ENCODE peak calls at places on chromosomes 2 and 18, in nine cellular contexts. R, N, Q, V, G, W, F, H and T are unnamed samples.

GRCh38 chr2:106143495-106144215 is 50.4 kb downstream of the UXS1 start:
- DNase-seq in R (no peak), N (no peak), Q (no peak), V (no peak), G (no peak), W (no peak), F (no peak), H (no peak), T (no peak)

GRCh38 chr2:29655391-29656086 is 265.8 kb downstream of the ALK start:
- DNase-seq in R (no peak), N (no peak), Q (no peak), V (no peak), G (no peak), W (no peak), F (no peak), H (no peak), T (no peak)

GRCh38 chr2:212289301-212289700 is 249.3 kb downstream of the ERBB4 start:
- DNase-seq in R (no peak), N (no peak), Q (no peak), V (no peak), G (no peak), W (no peak), F (no peak), H (no peak), T (no peak)

GRCh38 chr2:23446916-23447315 is 61.9 kb downstream of the KLHL29 start:
- DNase-seq in R (no peak), N (no peak), Q (no peak), V (no peak), G (peak), W (no peak), F (no peak), H (no peak), T (no peak)

GRCh38 chr2:30315391-30316055 is 84.2 kb downstream of the LBH start:
- DNase-seq in R (no peak), N (no peak), Q (no peak), V (no peak), G (no peak), W (no peak), F (no peak), H (no peak), T (no peak)

GRCh38 chr2:151343073-151343472 is 14.3 kb upstream of the TNFAIP6 start:
- DNase-seq in R (no peak), N (no peak), Q (no peak), V (no peak), G (no peak), W (no peak), F (no peak), H (no peak), T (no peak)

GRCh38 chr2:26438926-26439325 is 37.2 kb downstream of the DRC1 start:
- DNase-seq in R (no peak), N (no peak), Q (no peak), V (no peak), G (no peak), W (no peak), F (no peak), H (no peak), T (no peak)

GRCh38 chr2:215613265-215613664 is 177.4 kb upstream of the FN1 start:
- DNase-seq in R (no peak), N (no peak), Q (no peak), V (no peak), G (no peak), W (no peak), F (no peak), H (no peak), T (no peak)

GRCh38 chr18:22434973-22435608 is 17.4 kb upstream of the CTAGE1 start:
- DNase-seq in R (no peak), N (no peak), Q (no peak), V (no peak), G (no peak), W (no peak), F (peak), H (no peak), T (no peak)

GRCh38 chr18:69718912-69719547 is 228.6 kb downstream of the CD226 start:
- DNase-seq in R (no peak), N (no peak), Q (no peak), V (no peak), G (no peak), W (no peak), F (no peak), H (no peak), T (no peak)

GRCh38 chr2:191699341-191699945 is 21.5 kb downstream of the NABP1 start:
- DNase-seq in R (no peak), N (no peak), Q (no peak), V (no peak), G (no peak), W (no peak), F (no peak), H (no peak), T (no peak)

GRCh38 chr2:239149501-239149900 is 251.3 kb downstream of the HDAC4 start:
- DNase-seq in R (peak), N (no peak), Q (no peak), V (no peak), G (peak), W (no peak), F (no peak), H (peak), T (no peak)

GRCh38 chr2:168910330-168910729 is 9.2 kb downstream of the G6PC2 start:
- DNase-seq in R (no peak), N (no peak), Q (no peak), V (no peak), G (no peak), W (no peak), F (no peak), H (no peak), T (no peak)

GRCh38 chr2:128633501-128633900 is 314.8 kb upstream of the HS6ST1 start:
- DNase-seq in R (no peak), N (no peak), Q (no peak), V (no peak), G (no peak), W (no peak), F (no peak), H (no peak), T (no peak)

GRCh38 chr2:48979691-48980090 is 174.6 kb downstream of the FSHR start:
- DNase-seq in R (no peak), N (no peak), Q (no peak), V (no peak), G (no peak), W (no peak), F (no peak), H (no peak), T (no peak)

GRCh38 chr2:116949249-116949648 is 865.2 kb upstream of the DDX18 start:
- DNase-seq in R (no peak), N (no peak), Q (no peak), V (no peak), G (no peak), W (no peak), F (no peak), H (no peak), T (no peak)

GRCh38 chr2:18814387-18814786 is 225.0 kb upstream of the NT5C1B start:
- DNase-seq in R (no peak), N (no peak), Q (no peak), V (no peak), G (no peak), W (no peak), F (no peak), H (no peak), T (no peak)

GRCh38 chr2:223692227-223692947 is 90.2 kb upstream of the SCG2 start:
- DNase-seq in R (no peak), N (peak), Q (peak), V (no peak), G (peak), W (peak), F (no peak), H (no peak), T (no peak)

GRCh38 chr18:36672437-36673344 is 156.1 kb downstream of the TPGS2 start:
- DNase-seq in R (peak), N (peak), Q (no peak), V (no peak), G (peak), W (no peak), F (no peak), H (no peak), T (no peak)

GRCh38 chr2:65354773-65355172 is 77.6 kb downstream of the SPRED2 start:
- DNase-seq in R (no peak), N (no peak), Q (no peak), V (no peak), G (no peak), W (no peak), F (peak), H (no peak), T (no peak)

GRCh38 chr18:63237911-63238710 is 81.5 kb downstream of the BCL2 start:
- DNase-seq in R (peak), N (peak), Q (no peak), V (no peak), G (no peak), W (peak), F (peak), H (no peak), T (no peak)

GRCh38 chr2:129777146-129777545 is 202.3 kb upstream of the RAB6C start:
- DNase-seq in R (no peak), N (no peak), Q (no peak), V (no peak), G (no peak), W (no peak), F (no peak), H (no peak), T (no peak)

GRCh38 chr18:22063077-22063476 is 106.3 kb upstream of the GATA6 start:
- DNase-seq in R (no peak), N (no peak), Q (no peak), V (no peak), G (no peak), W (no peak), F (no peak), H (no peak), T (no peak)

GRCh38 chr2:108316194-108316880 is 27.6 kb downstream of the SULT1C2 start:
- DNase-seq in R (no peak), N (no peak), Q (no peak), V (no peak), G (no peak), W (no peak), F (no peak), H (no peak), T (no peak)

GRCh38 chr2:6780765-6781274 is 84.9 kb downstream of the CMPK2 start:
- DNase-seq in R (peak), N (peak), Q (no peak), V (no peak), G (peak), W (no peak), F (no peak), H (no peak), T (no peak)

GRCh38 chr18:57210101-57210661 is 63.3 kb downstream of the BOD1L2 start:
- DNase-seq in R (no peak), N (peak), Q (peak), V (no peak), G (peak), W (peak), F (peak), H (no peak), T (no peak)

DNA sequence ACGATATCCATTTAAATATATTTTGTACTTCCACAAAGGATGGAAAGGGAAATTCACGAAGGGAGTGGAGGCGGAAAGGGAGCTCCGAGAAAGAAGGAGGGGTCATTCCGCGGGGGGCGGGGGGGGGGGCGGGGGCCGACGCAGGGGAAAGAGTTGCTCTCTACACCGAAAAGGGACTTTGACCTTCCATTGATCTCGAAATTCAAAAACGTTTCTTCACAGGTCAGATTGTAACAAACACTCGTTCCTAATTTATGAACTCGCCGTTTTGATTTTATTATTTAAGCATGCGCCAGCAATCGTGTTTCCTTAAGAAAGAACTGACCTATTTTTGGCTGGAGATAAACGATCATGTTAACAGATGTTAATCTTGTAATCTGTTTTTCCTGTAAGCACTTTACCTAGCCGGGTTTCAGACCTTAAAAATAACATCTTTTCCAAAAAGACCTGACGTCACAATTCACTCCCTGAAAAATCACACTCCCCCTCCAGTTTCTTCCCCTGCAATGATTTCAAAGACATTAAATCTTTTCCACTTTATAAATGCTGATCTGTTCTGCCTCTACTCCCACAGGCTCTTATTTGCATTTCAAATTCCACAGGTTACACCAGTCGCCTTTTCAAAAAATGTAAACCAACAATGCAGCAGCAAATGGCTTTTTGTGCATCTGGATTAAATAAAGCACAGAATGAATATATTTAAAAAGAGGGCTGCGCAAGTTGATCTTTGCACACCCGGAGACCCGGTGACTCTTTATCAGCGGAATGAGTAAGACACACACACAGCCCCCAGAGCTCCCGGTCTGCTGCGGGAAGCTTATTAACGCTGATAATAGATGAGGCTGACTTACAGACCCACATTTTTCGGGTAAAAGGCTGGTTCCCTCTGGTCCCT is 1.6 kb downstream of the ZNF516 start:
- DNase-seq in R (no peak), N (no peak), Q (peak), V (no peak), G (no peak), W (peak), F (no peak), H (no peak), T (no peak)
- H3K27ac ChIP-seq in R (peak), N (peak), Q (no peak), V (peak), G (peak), W (peak), F (peak), H (peak), T (no peak)

GRCh38 chr2:236309669-236310029 is 45.4 kb upstream of the ASB18 start:
- DNase-seq in R (no peak), N (no peak), Q (peak), V (no peak), G (no peak), W (peak), F (no peak), H (no peak), T (no peak)
- TF ChIP-seq CTCF in R (peak), N (peak), Q (peak), V (peak), G (no peak), W (peak), F (peak), H (no peak), T (no peak)

GRCh38 chr2:235564884-235565530 is 71.2 kb downstream of the AGAP1 start:
- DNase-seq in R (no peak), N (peak), Q (no peak), V (no peak), G (no peak), W (no peak), F (no peak), H (no peak), T (no peak)

GRCh38 chr2:235562065-235562747 is 68.4 kb downstream of the AGAP1 start:
- DNase-seq in R (no peak), N (no peak), Q (no peak), V (no peak), G (no peak), W (no peak), F (no peak), H (no peak), T (no peak)

GRCh38 chr2:235561450-235561849 is 67.6 kb downstream of the AGAP1 start:
- DNase-seq in R (no peak), N (no peak), Q (no peak), V (no peak), G (no peak), W (no peak), F (no peak), H (no peak), T (no peak)

GRCh38 chr2:235560345-235560744 is 66.5 kb downstream of the AGAP1 start:
- DNase-seq in R (no peak), N (no peak), Q (no peak), V (no peak), G (no peak), W (no peak), F (no peak), H (no peak), T (no peak)

DNA sequence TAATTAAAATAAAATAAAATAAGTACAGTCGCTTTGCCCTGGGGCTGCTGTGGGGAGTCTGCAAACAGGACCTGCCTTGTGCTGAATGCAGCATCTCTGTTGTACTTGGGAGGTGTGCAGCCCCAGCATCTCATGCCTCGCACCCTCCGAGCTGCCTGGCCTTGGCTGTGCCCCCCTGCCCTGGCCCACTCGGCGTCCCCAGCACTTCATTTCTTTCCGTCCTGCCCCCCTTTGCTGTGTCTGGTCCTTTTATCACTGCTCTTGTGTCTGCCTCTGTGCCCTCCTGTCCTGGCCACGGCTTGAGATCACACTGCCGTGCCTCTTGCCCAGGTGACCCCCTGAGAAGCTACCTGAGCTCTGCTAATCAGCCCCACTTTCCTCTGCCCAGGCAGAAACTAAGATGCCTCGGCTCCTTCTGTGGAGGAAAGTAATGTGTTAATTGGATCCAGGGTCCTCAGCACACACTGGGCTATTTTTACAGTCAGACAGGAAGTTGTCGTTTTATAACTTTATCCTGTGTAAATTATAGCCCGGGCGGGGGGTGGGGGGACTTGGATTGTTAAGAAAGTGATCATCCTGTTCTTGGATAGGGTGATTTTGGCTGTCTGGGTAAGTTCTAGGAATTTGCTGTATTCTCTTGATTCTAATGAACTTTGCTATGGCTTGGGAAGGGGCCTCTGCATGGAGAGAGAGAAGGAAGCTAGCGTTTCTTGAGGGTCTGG is 69.4 kb downstream of the AGAP1 start:
- DNase-seq in R (no peak), N (no peak), Q (no peak), V (no peak), G (no peak), W (no peak), F (no peak), H (no peak), T (no peak)
- H3K4me3 ChIP-seq in R (no peak), N (no peak), Q (no peak), V (no peak), G (no peak), W (no peak), F (no peak), H (no peak), T (no peak)

DNA sequence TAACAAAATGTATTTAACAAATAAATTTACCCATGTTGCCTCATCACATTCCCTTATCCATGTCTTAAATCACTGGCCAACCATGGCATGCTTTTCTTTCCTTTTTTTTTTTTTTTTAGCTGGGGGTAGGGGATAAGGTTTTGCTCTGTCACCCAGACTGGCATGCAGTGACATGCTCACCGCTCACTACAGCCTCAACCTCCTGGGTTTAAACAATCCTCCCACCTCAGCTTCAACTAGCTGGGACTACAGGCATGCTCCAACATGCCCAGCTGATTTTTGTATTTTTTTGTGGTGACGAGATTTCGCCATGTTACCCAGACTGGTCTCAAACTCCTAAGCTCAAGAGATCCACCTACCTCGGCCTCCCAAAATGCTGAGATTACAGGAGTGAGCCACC is 266.4 kb downstream of the THSD7B start:
- DNase-seq in R (no peak), N (no peak), Q (no peak), V (no peak), G (no peak), W (no peak), F (no peak), H (no peak), T (no peak)
- H3K27ac ChIP-seq in R (no peak), N (no peak), Q (no peak), V (no peak), G (no peak), W (no peak), F (no peak), H (no peak), T (no peak)

GRCh38 chr2:173095356-173095755 is 19.7 kb downstream of the MAP3K20 start:
- DNase-seq in R (no peak), N (no peak), Q (no peak), V (no peak), G (no peak), W (no peak), F (no peak), H (no peak), T (no peak)

GRCh38 chr2:173099271-173099670 is 23.6 kb downstream of the MAP3K20 start:
- DNase-seq in R (no peak), N (no peak), Q (no peak), V (no peak), G (no peak), W (no peak), F (no peak), H (no peak), T (no peak)

GRCh38 chr2:173104156-173104555 is 28.5 kb downstream of the MAP3K20 start:
- DNase-seq in R (no peak), N (no peak), Q (no peak), V (no peak), G (no peak), W (no peak), F (no peak), H (no peak), T (no peak)

GRCh38 chr2:173101687-173102086 is 26.0 kb downstream of the MAP3K20 start:
- DNase-seq in R (no peak), N (no peak), Q (no peak), V (no peak), G (no peak), W (no peak), F (no peak), H (no peak), T (no peak)

DNA sequence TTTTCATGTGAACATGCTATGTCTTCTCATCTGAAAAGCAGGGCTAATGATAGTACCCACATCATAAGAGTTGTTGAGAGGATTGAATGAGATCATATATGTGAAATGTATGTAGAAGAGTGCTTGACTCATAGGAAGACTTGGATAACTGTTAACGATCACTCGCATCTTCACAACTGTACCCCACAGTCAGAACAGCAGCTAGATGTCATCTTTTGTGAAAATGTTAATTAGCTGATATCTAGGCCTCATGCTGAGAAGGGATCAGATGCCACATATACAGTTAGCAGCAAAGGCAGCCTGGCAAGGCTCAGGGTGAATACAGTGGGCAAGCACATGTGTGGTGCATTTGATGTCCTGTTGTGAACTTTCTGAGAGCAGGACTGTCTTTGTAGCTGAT is 24.2 kb downstream of the MAP3K20 start:
- DNase-seq in R (no peak), N (no peak), Q (no peak), V (no peak), G (no peak), W (no peak), F (no peak), H (no peak), T (no peak)
- TF ChIP-seq CTCF in R (no peak), N (no peak), Q (no peak), V (no peak), G (no peak), W (no peak), F (no peak), H (no peak), T (no peak)

GRCh38 chr2:44944102-44944951 is 2.8 kb downstream of the SIX3 start:
- DNase-seq in R (peak), N (no peak), Q (no peak), V (no peak), G (no peak), W (no peak), F (no peak), H (no peak), T (no peak)
- H3K4me3 ChIP-seq in R (no peak), N (no peak), Q (no peak), V (no peak), G (no peak), W (no peak), F (peak), H (no peak), T (peak)